ENCODE peak calls at places on chromosomes 4 and X, in five cellular contexts. J is upper lobe of left lung, W is GM20000, Y is AG04450, C is fibroblast of mammary gland. D is an unnamed sample.

GRCh38 chr4:2402941-2403340 is 15.5 kb downstream of the ZFYVE28 start:
- DNase-seq in C (no peak), J (no peak), Y (no peak), W (no peak), D (no peak)

GRCh38 chr4:6892190-6892908 is 17.3 kb upstream of the TBC1D14 start:
- DNase-seq in J (peak), Y (no peak), C (peak), W (peak), D (no peak)

GRCh38 chrX:133171962-133172708 is 46.0 kb downstream of the TFDP3 start:
- DNase-seq in C (peak), Y (no peak), J (no peak), W (peak), D (no peak)

GRCh38 chrX:11143931-11144678 is 33.0 kb downstream of the HCCS start:
- DNase-seq in Y (peak), W (peak), J (peak), C (peak), D (no peak)

GRCh38 chrX:51242212-51242611 is 90.4 kb upstream of the NUDT10 start:
- DNase-seq in W (no peak), Y (no peak), J (no peak), C (no peak), D (no peak)

GRCh38 chr4:107312366-107312765 is 276.3 kb upstream of the DKK2 start:
- DNase-seq in C (no peak), Y (no peak), J (no peak), W (no peak), D (no peak)

GRCh38 chr4:152427971-152428370 is 107.9 kb downstream of the FBXW7 start:
- DNase-seq in C (peak), J (no peak), W (no peak), Y (no peak), D (no peak)

GRCh38 chr4:6362896-6363295 is 93.2 kb downstream of the WFS1 start:
- DNase-seq in J (no peak), C (peak), Y (no peak), W (peak), D (no peak)

GRCh38 chrX:10099411-10099810 is 57.4 kb upstream of the CLCN4 start:
- DNase-seq in J (no peak), Y (no peak), C (no peak), W (no peak), D (no peak)

GRCh38 chr4:149223659-149224058 is 592.0 kb downstream of the IQCM start:
- DNase-seq in C (peak), Y (no peak), W (no peak), J (no peak), D (no peak)

GRCh38 chr4:17630228-17630627 is 15.8 kb downstream of the MED28 start:
- DNase-seq in J (no peak), C (no peak), W (no peak), Y (no peak), D (no peak)

GRCh38 chrX:69158166-69159040 is 6.8 kb downstream of the PJA1 start:
- DNase-seq in Y (peak), C (peak), W (peak), J (peak), D (peak)

GRCh38 chr4:110164856-110165255 is 33.6 kb downstream of the ELOVL6 start:
- DNase-seq in J (no peak), C (no peak), W (no peak), Y (no peak), D (no peak)

GRCh38 chr4:3328814-3329663 is 36.2 kb downstream of the RGS12 start:
- DNase-seq in W (no peak), Y (no peak), C (no peak), J (no peak), D (peak)

GRCh38 chr4:110550260-110550659 is 72.6 kb downstream of the PITX2 start:
- DNase-seq in C (peak), Y (no peak), W (no peak), J (no peak), D (no peak)

GRCh38 chr4:110347805-110348204 is 128.2 kb upstream of the ENPEP start:
- DNase-seq in J (no peak), Y (no peak), C (no peak), W (no peak), D (no peak)

GRCh38 chr4:118994030-118994429 is 105.4 kb downstream of the SYNPO2 start:
- DNase-seq in J (no peak), C (peak), Y (peak), W (no peak), D (no peak)

GRCh38 chr4:118993329-118993728 is 104.7 kb downstream of the SYNPO2 start:
- DNase-seq in W (no peak), Y (no peak), J (no peak), C (no peak), D (no peak)

GRCh38 chr4:118989098-118990080 is 100.7 kb downstream of the SYNPO2 start:
- DNase-seq in Y (no peak), J (no peak), C (peak), W (no peak), D (no peak)

GRCh38 chr4:118992149-118992548 is 103.5 kb downstream of the SYNPO2 start:
- DNase-seq in W (no peak), C (no peak), Y (no peak), J (no peak), D (no peak)

GRCh38 chr4:118991686-118992085 is 103.0 kb downstream of the SYNPO2 start:
- DNase-seq in C (no peak), J (no peak), W (no peak), Y (no peak), D (no peak)
- TF ChIP-seq CTCF in C (no peak), J (no peak), W (no peak), Y (no peak), D (no peak)

GRCh38 chrX:48997455-48997854 is 4.6 kb downstream of the GRIPAP1 start:
- DNase-seq in W (no peak), C (no peak), Y (no peak), J (no peak), D (no peak)
- TF ChIP-seq CTCF in W (no peak), C (no peak), Y (no peak), J (no peak), D (no peak)

GRCh38 chrX:15465896-15466651 is 27.1 kb downstream of the PIR start:
- DNase-seq in C (peak), W (no peak), J (no peak), Y (no peak), D (no peak)
- TF ChIP-seq CTCF in C (no peak), W (no peak), J (no peak), Y (no peak), D (peak)

GRCh38 chrX:8067754-8068469 is 103.2 kb downstream of the VCX2 start:
- DNase-seq in C (peak), W (no peak), Y (no peak), J (no peak), D (no peak)
- TF ChIP-seq CTCF in C (no peak), W (no peak), Y (no peak), J (no peak), D (no peak)

GRCh38 chrX:144896323-144896722 is 351.0 kb upstream of the SPANXN1 start:
- DNase-seq in J (no peak), Y (no peak), C (peak), W (no peak), D (no peak)
- TF ChIP-seq CTCF in J (no peak), Y (no peak), C (peak), W (no peak), D (peak)

DNA sequence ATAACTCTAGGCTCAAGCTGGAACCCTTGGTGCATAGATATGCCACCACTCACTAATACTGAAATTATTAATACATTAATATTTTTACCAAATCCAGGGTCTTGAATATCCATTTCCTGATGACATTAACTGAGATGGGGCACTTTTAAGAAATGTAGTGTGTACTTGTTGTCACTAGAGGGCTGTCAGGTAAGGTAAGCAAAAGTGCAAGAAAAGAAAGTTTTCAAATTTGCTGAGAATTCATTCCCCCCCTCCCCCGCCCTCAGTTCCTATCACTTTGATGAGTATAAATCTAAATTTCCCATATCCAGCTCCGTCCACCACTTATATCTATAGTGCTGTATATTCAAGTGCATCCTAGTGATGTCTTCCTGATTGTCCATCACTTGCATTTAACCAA is 20.5 kb upstream of the WDR44 start:
- DNase-seq in W (peak), J (no peak), C (peak), Y (no peak), D (no peak)
- TF ChIP-seq CTCF in W (no peak), J (no peak), C (peak), Y (peak), D (peak)

GRCh38 chr4:88802138-88802537 is 104.5 kb upstream of the NAP1L5 start:
- DNase-seq in Y (no peak), W (no peak), J (no peak), C (no peak), D (no peak)
- TF ChIP-seq CTCF in Y (no peak), W (no peak), J (no peak), C (no peak), D (no peak)

GRCh38 chr4:150591284-150591874 is 9.4 kb downstream of the MAB21L2 start:
- DNase-seq in Y (no peak), W (no peak), J (no peak), C (no peak), D (no peak)
- TF ChIP-seq CTCF in Y (no peak), W (no peak), J (no peak), C (no peak), D (peak)

DNA sequence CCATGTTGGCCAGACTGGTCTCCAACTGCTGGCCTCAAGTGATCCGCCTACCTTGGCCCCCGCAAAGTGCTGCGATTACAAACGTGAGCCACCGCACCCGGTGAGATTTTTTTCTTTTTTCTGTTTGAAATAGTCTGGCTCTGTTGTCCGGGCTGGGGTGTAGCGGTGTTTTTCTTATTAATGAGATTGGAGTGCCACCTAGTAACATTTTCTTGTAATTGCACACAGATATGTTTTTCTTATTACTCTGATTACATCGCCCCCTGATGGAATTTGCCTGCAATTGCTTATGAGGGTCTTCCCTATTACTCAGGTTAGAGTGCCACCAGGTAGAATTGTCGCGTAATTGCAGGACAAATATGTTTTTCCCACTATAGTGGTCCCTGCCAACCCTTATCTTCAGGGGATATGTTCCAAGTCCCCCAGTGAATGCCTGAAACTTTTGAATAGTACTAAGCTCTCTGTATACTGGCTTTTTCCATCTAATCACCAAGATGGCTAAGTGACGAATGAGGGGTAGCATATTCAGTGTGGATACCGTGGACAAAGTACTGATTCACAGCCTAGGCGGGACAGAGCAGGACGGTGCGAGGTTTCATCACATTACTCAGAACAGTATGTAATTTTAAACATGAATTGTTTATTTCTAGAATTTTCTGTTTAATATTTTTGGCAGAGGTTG is 8.6 kb upstream of the PDHA1 start:
- DNase-seq in Y (no peak), C (peak), W (peak), J (no peak), D (no peak)
- TF ChIP-seq CTCF in Y (peak), C (peak), W (no peak), J (no peak), D (peak)